ENCODE peak calls at places on chromosomes 11 and 22, in six cellular contexts. A is SK-N-DZ; H is stromal cell of bone marrow; F is stimulated activated naive CD8-positive, alpha-beta T cell treated with anti-CD3 and anti-CD28 coated beads, Interleukin-15, amount 100 ng/mL, for 72 hours; W is activated CD8-positive, alpha-beta memory T cell treated with anti-CD3 and anti-CD28 coated beads, Interleukin-2, amount 10 ng/mL, durations not matched to agents 7 days and 5 days; Z is kidney. V is an unnamed sample.

GRCh38 chr11:125938418-125938817 is 7.4 kb upstream of the VSIG10L2 start:
- DNase-seq in W (no peak), Z (no peak), F (no peak), H (no peak), A (no peak), V (no peak)

GRCh38 chr11:102666331-102666957 is 39.1 kb downstream of the MMP27 start:
- DNase-seq in H (peak), A (peak), W (no peak), F (peak), Z (no peak), V (no peak)

GRCh38 chr11:3016861-3017260 is 24.7 kb upstream of the NAP1L4 start:
- DNase-seq in F (no peak), W (no peak), Z (peak), A (no peak), H (no peak), V (no peak)

GRCh38 chr22:43726296-43726695 is 85.8 kb downstream of the EFCAB6 start:
- DNase-seq in W (no peak), A (no peak), F (no peak), Z (no peak), H (peak), V (no peak)

GRCh38 chr11:115751244-115751643 is 247.0 kb upstream of the CADM1 start:
- DNase-seq in F (no peak), H (no peak), W (no peak), A (no peak), Z (no peak), V (no peak)

GRCh38 chr11:69510471-69511357 is 29.3 kb downstream of the LINC01488 start:
- DNase-seq in F (no peak), W (no peak), H (no peak), Z (no peak), A (no peak), V (no peak)

GRCh38 chr11:39149214-39149613 is 2310.2 kb downstream of the LRRC4C start:
- DNase-seq in A (no peak), W (no peak), F (no peak), H (no peak), Z (no peak), V (no peak)

GRCh38 chr11:37817727-37818270 is 1219.8 kb upstream of the RAG2 start:
- DNase-seq in F (no peak), H (no peak), A (no peak), Z (no peak), W (no peak), V (no peak)